ENCODE peak calls at places on chromosomes 4 and X, in five cellular contexts. One of them, this sample, is unnamed.

GRCh38 chrX:97685753-97686152 is 802.0 kb downstream of the RPA4 start:
- DNase-seq in astrocyte: peak; percentile 2
- DNase-seq in cardiac fibroblast: peak; percentile 55
- DNase-seq in endothelial cell of umbilical vein: peak; percentile 47
- DNase-seq in lower lobe of right lung: no peak
- DNase-seq in this sample: no peak

GRCh38 chr4:3518511-3518880 is 13.7 kb downstream of the LRPAP1 start:
- DNase-seq in endothelial cell of umbilical vein: no peak
- DNase-seq in astrocyte: no peak
- DNase-seq in cardiac fibroblast: no peak
- DNase-seq in lower lobe of right lung: peak; percentile 20
- DNase-seq in this sample: no peak

GRCh38 chr4:150209140-150209829 is 131.0 kb downstream of the DCLK2 start:
- DNase-seq in lower lobe of right lung: peak; percentile 64
- DNase-seq in endothelial cell of umbilical vein: peak; percentile 73
- DNase-seq in cardiac fibroblast: peak; percentile 85
- DNase-seq in astrocyte: peak; percentile 43
- DNase-seq in this sample: no peak

GRCh38 chrX:103236296-103236695 is 18.7 kb downstream of the TCEAL8 start:
- DNase-seq in lower lobe of right lung: no peak
- DNase-seq in astrocyte: no peak
- DNase-seq in endothelial cell of umbilical vein: no peak
- DNase-seq in cardiac fibroblast: no peak
- DNase-seq in this sample: no peak

GRCh38 chrX:110847334-110847733 is 51.7 kb upstream of the CHRDL1 start:
- DNase-seq in endothelial cell of umbilical vein: peak; percentile 42
- DNase-seq in astrocyte: peak; percentile 35
- DNase-seq in lower lobe of right lung: no peak
- DNase-seq in cardiac fibroblast: peak; percentile 61
- DNase-seq in this sample: peak; percentile 10

GRCh38 chrX:117327306-117327705 is 789.3 kb downstream of the KLHL13 start:
- DNase-seq in endothelial cell of umbilical vein: no peak
- DNase-seq in astrocyte: no peak
- DNase-seq in cardiac fibroblast: no peak
- DNase-seq in lower lobe of right lung: no peak
- DNase-seq in this sample: no peak

GRCh38 chr4:46404961-46405360 is 15.0 kb upstream of the GABRA2 start:
- DNase-seq in lower lobe of right lung: peak; percentile 40
- DNase-seq in astrocyte: no peak
- DNase-seq in endothelial cell of umbilical vein: no peak
- DNase-seq in cardiac fibroblast: no peak
- DNase-seq in this sample: no peak

GRCh38 chr4:25865586-25865985 is 2.8 kb upstream of the SEL1L3 start:
- DNase-seq in endothelial cell of umbilical vein: no peak
- DNase-seq in astrocyte: peak; percentile 32
- DNase-seq in cardiac fibroblast: no peak
- DNase-seq in lower lobe of right lung: no peak
- DNase-seq in this sample: peak; percentile 32

GRCh38 chr4:89382439-89382838 is 74.8 kb upstream of the GPRIN3 start:
- DNase-seq in astrocyte: peak; percentile 4
- DNase-seq in cardiac fibroblast: no peak
- DNase-seq in lower lobe of right lung: no peak
- DNase-seq in endothelial cell of umbilical vein: peak; percentile 60
- DNase-seq in this sample: no peak

GRCh38 chr4:128275351-128275750 is 12.3 kb downstream of the PGRMC2 start:
- DNase-seq in lower lobe of right lung: no peak
- DNase-seq in endothelial cell of umbilical vein: no peak
- DNase-seq in astrocyte: peak; percentile 63
- DNase-seq in cardiac fibroblast: no peak
- DNase-seq in this sample: no peak

GRCh38 chrX:41002021-41002420 is 83.2 kb upstream of the USP9X start:
- DNase-seq in cardiac fibroblast: no peak
- DNase-seq in astrocyte: no peak
- DNase-seq in endothelial cell of umbilical vein: no peak
- DNase-seq in lower lobe of right lung: no peak
- DNase-seq in this sample: no peak

GRCh38 chrX:29487714-29488113 is 727.6 kb upstream of the MAGEB2 start:
- DNase-seq in endothelial cell of umbilical vein: no peak
- DNase-seq in cardiac fibroblast: no peak
- DNase-seq in lower lobe of right lung: no peak
- DNase-seq in astrocyte: no peak
- DNase-seq in this sample: no peak

GRCh38 chr4:18213576-18214198 is 192.1 kb upstream of the LCORL start:
- DNase-seq in astrocyte: no peak
- DNase-seq in endothelial cell of umbilical vein: no peak
- DNase-seq in lower lobe of right lung: no peak
- DNase-seq in cardiac fibroblast: no peak
- DNase-seq in this sample: no peak

GRCh38 chr4:173448103-173448502 is 49.2 kb upstream of the SCRG1 start:
- DNase-seq in endothelial cell of umbilical vein: no peak
- DNase-seq in astrocyte: peak; percentile 59
- DNase-seq in lower lobe of right lung: no peak
- DNase-seq in cardiac fibroblast: peak; percentile 47
- DNase-seq in this sample: no peak

GRCh38 chrX:19883878-19884277 is 3.5 kb downstream of the SH3KBP1 start:
- DNase-seq in cardiac fibroblast: no peak
- DNase-seq in astrocyte: no peak
- DNase-seq in endothelial cell of umbilical vein: no peak
- DNase-seq in lower lobe of right lung: peak; percentile 46
- DNase-seq in this sample: no peak

GRCh38 chr4:22389240-22389871 is 126.5 kb downstream of the ADGRA3 start:
- DNase-seq in endothelial cell of umbilical vein: peak; percentile 78
- DNase-seq in cardiac fibroblast: peak; percentile 90
- DNase-seq in astrocyte: peak; percentile 64
- DNase-seq in lower lobe of right lung: no peak
- DNase-seq in this sample: peak; percentile 51

GRCh38 chrX:104567506-104567905 is 1.5 kb downstream of the IL1RAPL2 start:
- DNase-seq in astrocyte: no peak
- DNase-seq in endothelial cell of umbilical vein: no peak
- DNase-seq in cardiac fibroblast: no peak
- DNase-seq in lower lobe of right lung: no peak
- DNase-seq in this sample: no peak

GRCh38 chrX:104564921-104565703 is 887 bp upstream of the IL1RAPL2 start:
- DNase-seq in astrocyte: no peak
- DNase-seq in endothelial cell of umbilical vein: no peak
- DNase-seq in lower lobe of right lung: no peak
- DNase-seq in cardiac fibroblast: no peak
- DNase-seq in this sample: no peak

GRCh38 chrX:104565791-104566687 is at the start of gene IL1RAPL2:
- DNase-seq in cardiac fibroblast: peak; percentile 5
- DNase-seq in lower lobe of right lung: peak; percentile 55
- DNase-seq in astrocyte: no peak
- DNase-seq in endothelial cell of umbilical vein: no peak
- DNase-seq in this sample: no peak

GRCh38 chrX:104568304-104568915 is 2.4 kb downstream of the IL1RAPL2 start:
- DNase-seq in lower lobe of right lung: no peak
- DNase-seq in astrocyte: no peak
- DNase-seq in cardiac fibroblast: no peak
- DNase-seq in endothelial cell of umbilical vein: no peak
- DNase-seq in this sample: no peak

DNA sequence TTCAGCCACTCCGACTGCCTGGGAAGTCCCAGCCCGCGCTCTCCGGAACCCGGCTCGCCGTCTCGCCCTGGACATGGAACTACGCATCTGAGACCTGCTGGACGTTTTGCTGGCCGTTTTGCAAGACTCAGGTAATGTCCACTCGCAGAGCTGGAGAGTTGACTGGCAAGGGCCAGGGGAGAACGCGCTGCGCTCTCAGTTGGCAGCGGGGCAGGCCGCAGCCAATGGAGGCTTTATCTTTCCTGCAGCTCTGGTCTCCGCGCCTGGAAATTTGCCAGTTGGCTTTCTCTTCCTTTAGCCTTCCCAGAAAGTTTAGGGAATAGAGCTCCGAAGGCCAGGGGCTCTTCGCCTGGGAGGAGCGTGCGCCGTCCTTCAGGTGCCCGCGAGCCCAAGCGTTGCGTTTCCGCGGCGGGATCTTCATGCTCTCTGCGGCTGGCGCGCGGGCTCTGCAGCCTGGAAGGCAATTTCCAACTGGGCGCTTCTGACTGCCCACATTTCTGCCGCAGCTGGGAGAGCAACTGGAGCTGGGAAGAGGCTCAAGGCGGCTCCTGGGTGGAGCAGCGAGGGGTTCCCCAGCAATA is 1.0 kb downstream of the IL1RAPL2 start:
- DNase-seq in cardiac fibroblast: no peak
- DNase-seq in astrocyte: no peak
- DNase-seq in lower lobe of right lung: no peak
- DNase-seq in endothelial cell of umbilical vein: no peak
- DNase-seq in this sample: no peak
- H3K4me3 ChIP-seq in cardiac fibroblast: no peak overlapping the region
- H3K4me3 ChIP-seq in astrocyte: no peak overlapping the region
- H3K4me3 ChIP-seq in lower lobe of right lung: peak overlapping the region; percentile 2
- H3K4me3 ChIP-seq in endothelial cell of umbilical vein: no peak overlapping the region
- H3K4me3 ChIP-seq in this sample: no peak overlapping the region

GRCh38 chr4:74758521-74758920 is 35.8 kb downstream of the BTC start:
- DNase-seq in endothelial cell of umbilical vein: no peak
- DNase-seq in lower lobe of right lung: no peak
- DNase-seq in cardiac fibroblast: no peak
- DNase-seq in astrocyte: no peak
- DNase-seq in this sample: no peak
- TF ChIP-seq CTCF in endothelial cell of umbilical vein: no peak
- TF ChIP-seq CTCF in lower lobe of right lung: no peak
- TF ChIP-seq CTCF in cardiac fibroblast: no peak
- TF ChIP-seq CTCF in astrocyte: no peak
- TF ChIP-seq CTCF in this sample: no peak

GRCh38 chr4:109199585-109199984 is 102.9 kb downstream of the COL25A1 start:
- DNase-seq in cardiac fibroblast: no peak
- DNase-seq in endothelial cell of umbilical vein: no peak
- DNase-seq in lower lobe of right lung: no peak
- DNase-seq in astrocyte: no peak
- DNase-seq in this sample: no peak
- H3K4me3 ChIP-seq in cardiac fibroblast: no peak overlapping the region
- H3K4me3 ChIP-seq in endothelial cell of umbilical vein: no peak overlapping the region
- H3K4me3 ChIP-seq in lower lobe of right lung: no peak overlapping the region
- H3K4me3 ChIP-seq in astrocyte: no peak overlapping the region
- H3K4me3 ChIP-seq in this sample: no peak overlapping the region

GRCh38 chr4:122978789-122979188 is 56.4 kb upstream of the NUDT6 start:
- DNase-seq in lower lobe of right lung: no peak
- DNase-seq in cardiac fibroblast: no peak
- DNase-seq in endothelial cell of umbilical vein: no peak
- DNase-seq in astrocyte: no peak
- DNase-seq in this sample: no peak

GRCh38 chr4:122978109-122978508 is 55.7 kb upstream of the NUDT6 start:
- DNase-seq in lower lobe of right lung: no peak
- DNase-seq in endothelial cell of umbilical vein: no peak
- DNase-seq in astrocyte: no peak
- DNase-seq in cardiac fibroblast: no peak
- DNase-seq in this sample: no peak

GRCh38 chr4:122976111-122976510 is 53.7 kb upstream of the NUDT6 start:
- DNase-seq in cardiac fibroblast: no peak
- DNase-seq in endothelial cell of umbilical vein: no peak
- DNase-seq in lower lobe of right lung: no peak
- DNase-seq in astrocyte: no peak
- DNase-seq in this sample: no peak

GRCh38 chr4:122977103-122977502 is 54.7 kb upstream of the NUDT6 start:
- DNase-seq in astrocyte: no peak
- DNase-seq in cardiac fibroblast: no peak
- DNase-seq in endothelial cell of umbilical vein: no peak
- DNase-seq in lower lobe of right lung: no peak
- DNase-seq in this sample: no peak

DNA sequence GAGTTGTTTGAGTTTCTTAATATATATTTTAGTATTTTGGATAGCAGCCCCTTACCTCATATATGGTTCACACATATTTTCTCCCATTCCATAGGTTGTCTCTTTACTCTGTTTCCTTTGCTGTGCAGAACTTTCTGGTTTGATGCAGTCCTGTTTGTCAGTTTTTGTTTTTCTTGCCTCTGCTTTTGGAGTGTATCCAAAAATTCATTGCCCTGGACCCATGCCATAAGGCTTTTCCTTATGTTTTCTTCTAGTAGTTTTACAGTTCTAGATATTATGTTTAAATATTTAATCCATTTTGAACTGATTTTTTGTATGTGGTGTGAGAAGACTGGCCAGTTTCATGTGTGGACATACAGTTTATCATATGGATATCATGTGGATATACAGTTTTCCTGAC is 58.5 kb upstream of the NUDT6 start:
- DNase-seq in astrocyte: no peak
- DNase-seq in endothelial cell of umbilical vein: peak; percentile 35
- DNase-seq in lower lobe of right lung: no peak
- DNase-seq in cardiac fibroblast: peak; percentile 22
- DNase-seq in this sample: peak; percentile 3
- TF ChIP-seq CTCF in astrocyte: no peak
- TF ChIP-seq CTCF in endothelial cell of umbilical vein: no peak
- TF ChIP-seq CTCF in lower lobe of right lung: no peak
- TF ChIP-seq CTCF in cardiac fibroblast: no peak
- TF ChIP-seq CTCF in this sample: no peak

GRCh38 chr4:112523008-112523440 is 7.0 kb upstream of the NEUROG2 start:
- DNase-seq in endothelial cell of umbilical vein: peak; percentile 49
- DNase-seq in lower lobe of right lung: no peak
- DNase-seq in cardiac fibroblast: peak; percentile 36
- DNase-seq in astrocyte: peak; percentile 24
- DNase-seq in this sample: no peak

GRCh38 chr4:112522389-112522788 is 6.4 kb upstream of the NEUROG2 start:
- DNase-seq in endothelial cell of umbilical vein: no peak
- DNase-seq in cardiac fibroblast: no peak
- DNase-seq in astrocyte: no peak
- DNase-seq in lower lobe of right lung: no peak
- DNase-seq in this sample: no peak

GRCh38 chr4:112520598-112521122 is 4.7 kb upstream of the NEUROG2 start:
- DNase-seq in lower lobe of right lung: no peak
- DNase-seq in astrocyte: no peak
- DNase-seq in endothelial cell of umbilical vein: no peak
- DNase-seq in cardiac fibroblast: no peak
- DNase-seq in this sample: no peak

GRCh38 chr4:112519689-112520597 is 4.0 kb upstream of the NEUROG2 start:
- DNase-seq in astrocyte: no peak
- DNase-seq in endothelial cell of umbilical vein: no peak
- DNase-seq in cardiac fibroblast: no peak
- DNase-seq in lower lobe of right lung: no peak
- DNase-seq in this sample: no peak

DNA sequence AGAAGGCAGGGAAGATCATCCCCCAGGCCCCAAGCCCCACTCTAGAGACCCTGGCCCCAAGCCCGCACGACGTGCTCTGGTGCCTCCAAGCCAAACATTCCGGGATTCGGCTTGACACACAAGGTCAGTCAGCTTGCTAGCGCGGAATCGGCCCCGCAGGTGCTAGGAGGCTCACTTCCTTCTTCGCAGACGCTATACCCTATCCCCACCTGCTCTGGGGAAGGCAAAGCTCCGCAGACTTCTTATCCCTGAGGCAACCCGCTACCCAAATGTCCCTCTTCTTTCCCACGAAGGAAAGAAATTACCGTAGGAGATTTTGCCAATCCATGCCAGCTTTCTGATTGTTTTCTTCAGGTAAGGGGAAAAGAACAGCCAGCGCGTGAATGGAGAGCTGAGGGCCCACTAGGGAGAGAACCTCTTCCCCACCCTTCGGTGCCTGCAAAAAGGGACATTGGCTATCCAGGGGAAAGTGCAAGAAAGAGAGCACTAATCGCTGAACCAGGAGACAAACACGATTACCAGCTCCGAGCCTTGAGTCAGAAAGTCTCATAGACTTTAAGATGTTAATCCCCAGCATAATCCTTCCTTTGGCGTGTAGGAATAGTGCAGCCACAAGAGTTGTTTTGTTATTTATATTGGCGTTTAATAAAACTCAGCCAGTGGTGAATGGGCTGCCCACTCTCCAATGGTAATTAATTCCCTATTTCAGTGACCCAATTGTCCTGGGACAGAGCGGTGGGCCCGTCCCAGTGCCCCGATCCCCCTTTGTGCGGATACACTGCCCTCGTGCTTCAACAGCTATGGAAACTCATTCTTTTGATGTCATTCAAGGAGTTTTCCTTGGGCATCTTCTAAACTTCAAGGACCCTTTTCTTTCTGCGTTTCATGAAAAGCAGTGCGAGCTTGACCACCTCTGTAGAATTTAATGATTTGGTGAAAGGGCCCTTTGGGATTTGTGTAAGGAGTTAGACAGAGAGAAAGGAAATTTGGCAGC is 5.4 kb upstream of the NEUROG2 start:
- DNase-seq in cardiac fibroblast: no peak
- DNase-seq in endothelial cell of umbilical vein: no peak
- DNase-seq in lower lobe of right lung: no peak
- DNase-seq in astrocyte: no peak
- DNase-seq in this sample: peak; percentile 78
- H3K4me3 ChIP-seq in cardiac fibroblast: no peak overlapping the region
- H3K4me3 ChIP-seq in endothelial cell of umbilical vein: no peak overlapping the region
- H3K4me3 ChIP-seq in lower lobe of right lung: no peak overlapping the region
- H3K4me3 ChIP-seq in astrocyte: no peak overlapping the region
- H3K4me3 ChIP-seq in this sample: no peak overlapping the region